ENCODE peak calls at places on chromosomes 7 and 10, in six cellular contexts. One of them, this sample, is unnamed.

GRCh38 chr7:94431620-94432295 is 37.1 kb downstream of the COL1A2 start:
- DNase-seq in GM20000: no peak
- DNase-seq in heart left ventricle: no peak
- DNase-seq in A673: no peak
- DNase-seq in heart right ventricle: no peak
- DNase-seq in upper lobe of right lung: no peak
- DNase-seq in this sample: no peak

GRCh38 chr10:36462194-36462593 is 663.2 kb upstream of the ANKRD30A start:
- DNase-seq in upper lobe of right lung: no peak
- DNase-seq in heart left ventricle: no peak
- DNase-seq in A673: no peak
- DNase-seq in heart right ventricle: no peak
- DNase-seq in GM20000: no peak
- DNase-seq in this sample: no peak

GRCh38 chr7:50625360-50625759 is 60.2 kb upstream of the DDC start:
- DNase-seq in A673: no peak
- DNase-seq in heart left ventricle: peak
- DNase-seq in GM20000: no peak
- DNase-seq in heart right ventricle: no peak
- DNase-seq in upper lobe of right lung: no peak
- DNase-seq in this sample: no peak

GRCh38 chr7:50644114-50644513 is 78.9 kb upstream of the DDC start:
- DNase-seq in heart left ventricle: no peak
- DNase-seq in upper lobe of right lung: no peak
- DNase-seq in heart right ventricle: no peak
- DNase-seq in A673: no peak
- DNase-seq in GM20000: no peak
- DNase-seq in this sample: no peak

GRCh38 chr10:80506189-80506575 is 31.5 kb upstream of the SH2D4B start:
- DNase-seq in upper lobe of right lung: no peak
- DNase-seq in GM20000: no peak
- DNase-seq in heart right ventricle: no peak
- DNase-seq in A673: no peak
- DNase-seq in heart left ventricle: no peak
- DNase-seq in this sample: no peak

GRCh38 chr7:17532861-17533404 is 234.5 kb downstream of the AHR start:
- DNase-seq in A673: no peak
- DNase-seq in upper lobe of right lung: no peak
- DNase-seq in heart left ventricle: no peak
- DNase-seq in GM20000: no peak
- DNase-seq in heart right ventricle: no peak
- DNase-seq in this sample: no peak

GRCh38 chr10:115001506-115002381 is 63.7 kb downstream of the TRUB1 start:
- DNase-seq in heart right ventricle: no peak
- DNase-seq in GM20000: peak
- DNase-seq in heart left ventricle: no peak
- DNase-seq in A673: no peak
- DNase-seq in upper lobe of right lung: no peak
- DNase-seq in this sample: no peak

GRCh38 chr10:118793545-118793944 is 38.8 kb upstream of the CACUL1 start:
- DNase-seq in A673: no peak
- DNase-seq in heart left ventricle: no peak
- DNase-seq in heart right ventricle: no peak
- DNase-seq in GM20000: no peak
- DNase-seq in upper lobe of right lung: peak
- DNase-seq in this sample: no peak

GRCh38 chr10:60456053-60456452 is 66.4 kb upstream of the ANK3 start:
- DNase-seq in heart right ventricle: no peak
- DNase-seq in upper lobe of right lung: no peak
- DNase-seq in heart left ventricle: no peak
- DNase-seq in GM20000: no peak
- DNase-seq in A673: no peak
- DNase-seq in this sample: no peak

GRCh38 chr10:129963831-129964501 is at the start of gene EBF3:
- DNase-seq in upper lobe of right lung: no peak
- DNase-seq in GM20000: peak
- DNase-seq in heart left ventricle: peak
- DNase-seq in heart right ventricle: peak
- DNase-seq in A673: peak
- DNase-seq in this sample: peak

GRCh38 chr10:27995311-27995710 is 3.6 kb downstream of the ODAD2 start:
- DNase-seq in heart right ventricle: no peak
- DNase-seq in upper lobe of right lung: no peak
- DNase-seq in heart left ventricle: no peak
- DNase-seq in GM20000: no peak
- DNase-seq in A673: peak
- DNase-seq in this sample: no peak

GRCh38 chr10:26432938-26433337 is 5.2 kb upstream of the APBB1IP start:
- DNase-seq in upper lobe of right lung: no peak
- DNase-seq in A673: no peak
- DNase-seq in GM20000: no peak
- DNase-seq in heart right ventricle: no peak
- DNase-seq in heart left ventricle: no peak
- DNase-seq in this sample: no peak

GRCh38 chr7:28958235-28958945 is at the start of gene TRIL:
- DNase-seq in heart left ventricle: peak
- DNase-seq in GM20000: peak
- DNase-seq in upper lobe of right lung: peak
- DNase-seq in A673: peak
- DNase-seq in heart right ventricle: peak
- DNase-seq in this sample: peak

GRCh38 chr7:5020098-5020497 is 25.6 kb upstream of the RBAK start:
- DNase-seq in GM20000: no peak
- DNase-seq in heart left ventricle: no peak
- DNase-seq in A673: no peak
- DNase-seq in heart right ventricle: no peak
- DNase-seq in upper lobe of right lung: no peak
- DNase-seq in this sample: no peak

GRCh38 chr7:101201695-101202602 is 1.1 kb upstream of the MOGAT3 start:
- DNase-seq in upper lobe of right lung: no peak
- DNase-seq in A673: no peak
- DNase-seq in heart left ventricle: no peak
- DNase-seq in GM20000: no peak
- DNase-seq in heart right ventricle: no peak
- DNase-seq in this sample: no peak

GRCh38 chr7:48298779-48299178 is 127.5 kb downstream of the ABCA13 start:
- DNase-seq in heart left ventricle: no peak
- DNase-seq in heart right ventricle: no peak
- DNase-seq in A673: no peak
- DNase-seq in upper lobe of right lung: no peak
- DNase-seq in GM20000: peak
- DNase-seq in this sample: no peak

GRCh38 chr7:128137096-128137655 is 103.9 kb upstream of the LEP start:
- DNase-seq in heart right ventricle: no peak
- DNase-seq in GM20000: no peak
- DNase-seq in upper lobe of right lung: no peak
- DNase-seq in heart left ventricle: no peak
- DNase-seq in A673: no peak
- DNase-seq in this sample: no peak

GRCh38 chr7:148883233-148884048 is 650 bp downstream of the EZH2 start:
- DNase-seq in upper lobe of right lung: peak
- DNase-seq in A673: peak
- DNase-seq in heart left ventricle: peak
- DNase-seq in heart right ventricle: peak
- DNase-seq in GM20000: peak
- DNase-seq in this sample: peak

GRCh38 chr7:158495780-158496179 is 91.8 kb downstream of the PTPRN2 start:
- DNase-seq in GM20000: peak
- DNase-seq in heart left ventricle: no peak
- DNase-seq in A673: peak
- DNase-seq in heart right ventricle: no peak
- DNase-seq in upper lobe of right lung: no peak
- DNase-seq in this sample: peak

GRCh38 chr7:127938588-127938987 is 92.6 kb downstream of the LRRC4 start:
- DNase-seq in GM20000: no peak
- DNase-seq in heart left ventricle: no peak
- DNase-seq in upper lobe of right lung: no peak
- DNase-seq in heart right ventricle: no peak
- DNase-seq in A673: peak
- DNase-seq in this sample: no peak

GRCh38 chr10:119655566-119656001 is 4.4 kb downstream of the BAG3 start:
- DNase-seq in GM20000: no peak
- DNase-seq in heart left ventricle: peak
- DNase-seq in A673: peak
- DNase-seq in heart right ventricle: peak
- DNase-seq in upper lobe of right lung: no peak
- DNase-seq in this sample: no peak

GRCh38 chr7:19249281-19249680 is 104.1 kb upstream of the FERD3L start:
- DNase-seq in upper lobe of right lung: no peak
- DNase-seq in GM20000: no peak
- DNase-seq in heart right ventricle: no peak
- DNase-seq in A673: no peak
- DNase-seq in heart left ventricle: no peak
- DNase-seq in this sample: no peak

GRCh38 chr10:17066000-17066399 is 63.6 kb downstream of the CUBN start:
- DNase-seq in heart left ventricle: no peak
- DNase-seq in upper lobe of right lung: no peak
- DNase-seq in heart right ventricle: no peak
- DNase-seq in GM20000: no peak
- DNase-seq in A673: no peak
- DNase-seq in this sample: no peak

GRCh38 chr7:28081016-28081415 is 99.6 kb downstream of the JAZF1 start:
- DNase-seq in heart left ventricle: no peak
- DNase-seq in heart right ventricle: no peak
- DNase-seq in GM20000: no peak
- DNase-seq in upper lobe of right lung: no peak
- DNase-seq in A673: no peak
- DNase-seq in this sample: no peak

GRCh38 chr7:149296368-149296767 is 34.4 kb downstream of the ZNF783 start:
- DNase-seq in heart right ventricle: no peak
- DNase-seq in A673: no peak
- DNase-seq in upper lobe of right lung: no peak
- DNase-seq in heart left ventricle: no peak
- DNase-seq in GM20000: no peak
- DNase-seq in this sample: no peak

GRCh38 chr7:159370-160270 is 32.8 kb upstream of the FAM20C start:
- DNase-seq in heart right ventricle: no peak
- DNase-seq in upper lobe of right lung: peak
- DNase-seq in A673: no peak
- DNase-seq in GM20000: no peak
- DNase-seq in heart left ventricle: peak
- DNase-seq in this sample: no peak

GRCh38 chr7:106504620-106505019 is 156.3 kb downstream of the CCDC71L start:
- DNase-seq in A673: peak
- DNase-seq in heart right ventricle: no peak
- DNase-seq in upper lobe of right lung: no peak
- DNase-seq in heart left ventricle: no peak
- DNase-seq in GM20000: no peak
- DNase-seq in this sample: no peak

GRCh38 chr7:99363286-99363685 is 11.2 kb upstream of the ARPC1B start:
- DNase-seq in A673: no peak
- DNase-seq in upper lobe of right lung: no peak
- DNase-seq in GM20000: no peak
- DNase-seq in heart right ventricle: no peak
- DNase-seq in heart left ventricle: no peak
- DNase-seq in this sample: no peak

GRCh38 chr7:99366646-99367045 is 7.9 kb upstream of the ARPC1B start:
- DNase-seq in upper lobe of right lung: no peak
- DNase-seq in heart left ventricle: no peak
- DNase-seq in GM20000: no peak
- DNase-seq in A673: no peak
- DNase-seq in heart right ventricle: no peak
- DNase-seq in this sample: no peak

GRCh38 chr7:99362801-99363200 is 11.7 kb upstream of the ARPC1B start:
- DNase-seq in heart left ventricle: no peak
- DNase-seq in heart right ventricle: no peak
- DNase-seq in GM20000: no peak
- DNase-seq in upper lobe of right lung: no peak
- DNase-seq in A673: no peak
- DNase-seq in this sample: no peak

GRCh38 chr7:99368750-99369389 is 5.7 kb upstream of the ARPC1B start:
- DNase-seq in heart right ventricle: no peak
- DNase-seq in GM20000: no peak
- DNase-seq in upper lobe of right lung: no peak
- DNase-seq in A673: peak
- DNase-seq in heart left ventricle: no peak
- DNase-seq in this sample: no peak

GRCh38 chr7:99365318-99366141 is 9.0 kb upstream of the ARPC1B start:
- DNase-seq in upper lobe of right lung: peak
- DNase-seq in heart left ventricle: peak
- DNase-seq in GM20000: peak
- DNase-seq in A673: peak
- DNase-seq in heart right ventricle: peak
- DNase-seq in this sample: peak
- TF ChIP-seq CTCF in upper lobe of right lung: peak
- TF ChIP-seq CTCF in heart left ventricle: peak
- TF ChIP-seq CTCF in GM20000: peak
- TF ChIP-seq CTCF in A673: peak
- TF ChIP-seq CTCF in heart right ventricle: peak
- TF ChIP-seq CTCF in this sample: peak

DNA sequence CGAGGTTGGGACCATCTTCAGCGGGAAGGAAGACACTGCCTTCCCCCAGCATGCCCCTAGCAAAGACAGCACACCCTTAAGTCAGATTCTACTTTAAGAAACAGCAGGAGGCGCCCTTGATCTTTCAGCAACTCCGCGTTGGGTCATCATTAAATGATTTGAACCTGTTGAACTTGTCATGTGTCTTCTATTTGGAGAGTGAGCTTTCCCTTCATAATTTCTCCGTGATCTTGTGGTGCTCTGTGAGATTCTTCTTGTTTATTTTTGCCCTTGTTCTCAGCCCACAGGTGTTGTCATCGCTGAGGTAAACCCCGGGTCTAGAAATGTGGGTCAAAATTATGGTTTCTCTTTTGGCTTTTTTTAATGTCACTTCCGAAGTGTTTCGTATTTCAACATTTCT is 49.5 kb upstream of the PITRM1 start:
- DNase-seq in heart right ventricle: no peak
- DNase-seq in GM20000: no peak
- DNase-seq in upper lobe of right lung: no peak
- DNase-seq in heart left ventricle: no peak
- DNase-seq in A673: peak
- DNase-seq in this sample: no peak
- TF ChIP-seq CTCF in heart right ventricle: no peak
- TF ChIP-seq CTCF in GM20000: no peak
- TF ChIP-seq CTCF in upper lobe of right lung: peak
- TF ChIP-seq CTCF in heart left ventricle: no peak
- TF ChIP-seq CTCF in A673: peak
- TF ChIP-seq CTCF in this sample: no peak

GRCh38 chr7:33062023-33062781 is at the start of gene NT5C3A:
- DNase-seq in A673: peak
- DNase-seq in upper lobe of right lung: no peak
- DNase-seq in GM20000: peak
- DNase-seq in heart left ventricle: peak
- DNase-seq in heart right ventricle: peak
- DNase-seq in this sample: peak
- TF ChIP-seq CTCF in A673: no peak
- TF ChIP-seq CTCF in upper lobe of right lung: no peak
- TF ChIP-seq CTCF in GM20000: no peak
- TF ChIP-seq CTCF in heart left ventricle: no peak
- TF ChIP-seq CTCF in heart right ventricle: no peak
- TF ChIP-seq CTCF in this sample: no peak

DNA sequence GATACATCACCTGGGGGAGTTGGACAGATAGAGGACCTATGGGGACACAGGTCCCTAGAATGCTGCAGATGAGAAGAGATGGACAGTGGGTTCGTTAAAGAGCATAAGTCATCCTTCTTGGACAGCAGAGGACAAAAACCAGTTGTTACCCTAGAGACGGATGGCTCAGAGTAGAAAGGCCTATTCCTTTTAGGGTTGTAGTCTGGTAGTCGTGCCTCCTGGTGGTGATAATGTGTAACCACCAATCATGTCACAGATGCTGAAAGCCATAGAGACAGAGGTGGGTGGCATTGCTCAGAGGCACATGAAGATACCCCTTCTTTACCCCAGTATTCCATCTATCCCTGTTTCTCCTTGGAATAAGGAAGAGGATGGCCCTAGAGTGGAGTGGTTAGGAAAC is 554.6 kb downstream of the SORCS1 start:
- DNase-seq in GM20000: no peak
- DNase-seq in upper lobe of right lung: no peak
- DNase-seq in A673: peak
- DNase-seq in heart right ventricle: no peak
- DNase-seq in heart left ventricle: no peak
- DNase-seq in this sample: no peak
- TF ChIP-seq CTCF in GM20000: no peak
- TF ChIP-seq CTCF in upper lobe of right lung: no peak
- TF ChIP-seq CTCF in A673: peak
- TF ChIP-seq CTCF in heart right ventricle: no peak
- TF ChIP-seq CTCF in heart left ventricle: no peak
- TF ChIP-seq CTCF in this sample: peak

This sample was measured in glutamatergic neuron.